ENCODE peak calls at places on chromosomes 16 and 17, in eight cellular contexts. One of them, this sample, is unnamed.
A peak's percentile ranks its signal among the peaks of the same experiment; 100 is the strongest.

GRCh38 chr16:49365711-49366509 is 7.7 kb upstream of the C16orf78 start:
- DNase-seq in adrenal gland: no peak
- DNase-seq in astrocyte: no peak
- DNase-seq in T-helper 17 cell: no peak
- DNase-seq in IMR-90: no peak
- DNase-seq in CD4-positive, alpha-beta T cell: no peak
- DNase-seq in mucosa of descending colon: no peak
- DNase-seq in uterus: no peak
- DNase-seq in this sample: no peak

GRCh38 chr16:72952404-72953301 is 95.3 kb downstream of the ZFHX3 start:
- DNase-seq in astrocyte: peak; percentile 94
- DNase-seq in IMR-90: peak; percentile 89
- DNase-seq in T-helper 17 cell: no peak
- DNase-seq in mucosa of descending colon: no peak
- DNase-seq in uterus: no peak
- DNase-seq in CD4-positive, alpha-beta T cell: no peak
- DNase-seq in adrenal gland: no peak
- DNase-seq in this sample: no peak

GRCh38 chr16:57485916-57486857 is at the start of gene DOK4:
- DNase-seq in astrocyte: peak; percentile 52
- DNase-seq in T-helper 17 cell: peak; percentile 72
- DNase-seq in mucosa of descending colon: peak; percentile 86
- DNase-seq in CD4-positive, alpha-beta T cell: peak; percentile 78
- DNase-seq in adrenal gland: peak; percentile 86
- DNase-seq in IMR-90: peak; percentile 58
- DNase-seq in uterus: peak; percentile 86
- DNase-seq in this sample: peak; percentile 80

GRCh38 chr16:5633845-5634440 is 536.3 kb upstream of the EEF2KMT start:
- DNase-seq in CD4-positive, alpha-beta T cell: no peak
- DNase-seq in T-helper 17 cell: no peak
- DNase-seq in IMR-90: peak; percentile 4
- DNase-seq in astrocyte: no peak
- DNase-seq in mucosa of descending colon: no peak
- DNase-seq in uterus: no peak
- DNase-seq in adrenal gland: no peak
- DNase-seq in this sample: no peak

GRCh38 chr17:34711646-34712045 is 132.3 kb downstream of the TMEM132E start:
- DNase-seq in IMR-90: no peak
- DNase-seq in adrenal gland: no peak
- DNase-seq in CD4-positive, alpha-beta T cell: no peak
- DNase-seq in uterus: no peak
- DNase-seq in mucosa of descending colon: no peak
- DNase-seq in T-helper 17 cell: no peak
- DNase-seq in astrocyte: no peak
- DNase-seq in this sample: no peak

GRCh38 chr17:39194089-39194984 is 3.1 kb downstream of the CACNB1 start:
- DNase-seq in IMR-90: peak; percentile 67
- DNase-seq in mucosa of descending colon: peak; percentile 66
- DNase-seq in CD4-positive, alpha-beta T cell: no peak
- DNase-seq in T-helper 17 cell: no peak
- DNase-seq in uterus: peak; percentile 65
- DNase-seq in astrocyte: peak; percentile 49
- DNase-seq in adrenal gland: peak; percentile 85
- DNase-seq in this sample: no peak

GRCh38 chr17:74369221-74369620 is 1.9 kb downstream of the GPR142 start:
- DNase-seq in adrenal gland: no peak
- DNase-seq in astrocyte: no peak
- DNase-seq in IMR-90: no peak
- DNase-seq in CD4-positive, alpha-beta T cell: peak; percentile 61
- DNase-seq in mucosa of descending colon: no peak
- DNase-seq in uterus: no peak
- DNase-seq in T-helper 17 cell: no peak
- DNase-seq in this sample: no peak

GRCh38 chr17:80527016-80527645 is 17.5 kb upstream of the RPTOR start:
- DNase-seq in adrenal gland: no peak
- DNase-seq in T-helper 17 cell: no peak
- DNase-seq in uterus: no peak
- DNase-seq in CD4-positive, alpha-beta T cell: no peak
- DNase-seq in mucosa of descending colon: no peak
- DNase-seq in IMR-90: peak; percentile 62
- DNase-seq in astrocyte: peak; percentile 58
- DNase-seq in this sample: no peak

GRCh38 chr16:23248261-23249194 is 53.6 kb upstream of the SCNN1B start:
- DNase-seq in IMR-90: no peak
- DNase-seq in CD4-positive, alpha-beta T cell: no peak
- DNase-seq in T-helper 17 cell: no peak
- DNase-seq in mucosa of descending colon: no peak
- DNase-seq in uterus: no peak
- DNase-seq in astrocyte: peak; percentile 31
- DNase-seq in adrenal gland: no peak
- DNase-seq in this sample: no peak

GRCh38 chr16:31674686-31675085 is 147.0 kb downstream of the AHSP start:
- DNase-seq in adrenal gland: no peak
- DNase-seq in IMR-90: no peak
- DNase-seq in uterus: no peak
- DNase-seq in mucosa of descending colon: no peak
- DNase-seq in T-helper 17 cell: no peak
- DNase-seq in CD4-positive, alpha-beta T cell: no peak
- DNase-seq in astrocyte: no peak
- DNase-seq in this sample: no peak
- H3K9me3 ChIP-seq in adrenal gland: no peaks in the 10 kb centered on the region
- H3K9me3 ChIP-seq in IMR-90: no peaks in the 10 kb centered on the region
- H3K9me3 ChIP-seq in uterus: no peaks in the 10 kb centered on the region
- H3K9me3 ChIP-seq in mucosa of descending colon: peaks cover 5% of the 10 kb centered on the region
- H3K9me3 ChIP-seq in T-helper 17 cell: no peaks in the 10 kb centered on the region
- H3K9me3 ChIP-seq in CD4-positive, alpha-beta T cell: no peaks in the 10 kb centered on the region
- H3K9me3 ChIP-seq in astrocyte: peaks cover 8% of the 10 kb centered on the region
- H3K9me3 ChIP-seq in this sample: no peaks in the 10 kb centered on the region

DNA sequence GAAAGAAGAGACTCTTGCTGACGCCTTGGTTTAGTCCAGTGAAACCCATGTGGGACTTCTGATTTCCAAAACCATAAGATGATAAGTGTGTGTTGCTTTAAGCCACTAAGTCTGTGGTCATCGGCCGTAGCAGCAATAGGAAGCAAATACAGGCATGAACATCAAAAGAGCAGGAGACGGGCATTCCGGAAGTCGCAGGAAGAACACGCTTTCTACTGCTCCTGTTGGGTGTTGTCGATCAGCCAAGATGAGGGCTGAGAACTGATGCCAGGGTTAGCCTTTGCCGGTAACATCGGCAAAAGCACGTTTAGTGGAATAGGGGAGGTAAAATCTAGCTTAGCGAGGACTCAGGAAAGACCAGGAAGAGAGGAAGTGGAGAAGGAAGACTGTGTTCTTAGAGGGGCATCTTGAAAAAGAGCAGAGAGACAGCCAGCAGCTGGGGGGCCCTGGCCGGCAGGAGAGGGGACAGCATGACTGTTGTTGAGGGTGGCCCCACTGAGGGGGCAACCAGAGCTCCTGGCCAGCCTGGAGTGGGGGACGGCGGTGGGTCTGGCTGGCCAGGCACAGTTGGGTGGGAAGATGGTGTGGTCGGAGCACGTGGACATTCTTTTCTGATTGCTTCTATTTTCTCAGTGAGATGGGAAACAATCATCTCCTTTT is 109.7 kb downstream of the METRNL start:
- DNase-seq in astrocyte: no peak
- DNase-seq in CD4-positive, alpha-beta T cell: no peak
- DNase-seq in T-helper 17 cell: no peak
- DNase-seq in adrenal gland: no peak
- DNase-seq in IMR-90: no peak
- DNase-seq in uterus: peak; percentile 7
- DNase-seq in mucosa of descending colon: peak; percentile 36
- DNase-seq in this sample: peak; percentile 25
- H3K9me3 ChIP-seq in astrocyte: peaks cover 9% of the 10 kb centered on the region
- H3K9me3 ChIP-seq in CD4-positive, alpha-beta T cell: no peaks in the 10 kb centered on the region
- H3K9me3 ChIP-seq in T-helper 17 cell: no peaks in the 10 kb centered on the region
- H3K9me3 ChIP-seq in adrenal gland: no peaks in the 10 kb centered on the region
- H3K9me3 ChIP-seq in IMR-90: peaks cover 19% of the 10 kb centered on the region
- H3K9me3 ChIP-seq in uterus: no peaks in the 10 kb centered on the region
- H3K9me3 ChIP-seq in mucosa of descending colon: no peaks in the 10 kb centered on the region
- H3K9me3 ChIP-seq in this sample: no peaks in the 10 kb centered on the region

GRCh38 chr16:35447010-35447558 is 1987.7 kb downstream of the TP53TG3F start:
- DNase-seq in adrenal gland: no peak
- DNase-seq in T-helper 17 cell: no peak
- DNase-seq in IMR-90: no peak
- DNase-seq in mucosa of descending colon: no peak
- DNase-seq in CD4-positive, alpha-beta T cell: no peak
- DNase-seq in uterus: no peak
- DNase-seq in astrocyte: no peak
- DNase-seq in this sample: no peak
- H3K9me3 ChIP-seq in adrenal gland: no peaks in the 10 kb centered on the region
- H3K9me3 ChIP-seq in T-helper 17 cell: no peaks in the 10 kb centered on the region
- H3K9me3 ChIP-seq in IMR-90: peaks cover 22% of the 10 kb centered on the region
- H3K9me3 ChIP-seq in mucosa of descending colon: peaks cover 82% of the 10 kb centered on the region
- H3K9me3 ChIP-seq in CD4-positive, alpha-beta T cell: peaks cover 30% of the 10 kb centered on the region
- H3K9me3 ChIP-seq in uterus: no peaks in the 10 kb centered on the region
- H3K9me3 ChIP-seq in astrocyte: peaks cover 40% of the 10 kb centered on the region
- H3K9me3 ChIP-seq in this sample: no peaks in the 10 kb centered on the region

GRCh38 chr16:80962879-80963278 is 43.8 kb downstream of the CMC2 start:
- DNase-seq in IMR-90: no peak
- DNase-seq in astrocyte: no peak
- DNase-seq in uterus: no peak
- DNase-seq in T-helper 17 cell: no peak
- DNase-seq in CD4-positive, alpha-beta T cell: no peak
- DNase-seq in adrenal gland: no peak
- DNase-seq in mucosa of descending colon: no peak
- DNase-seq in this sample: no peak

GRCh38 chr16:80954985-80955384 is 51.7 kb downstream of the CMC2 start:
- DNase-seq in astrocyte: no peak
- DNase-seq in uterus: no peak
- DNase-seq in adrenal gland: no peak
- DNase-seq in IMR-90: no peak
- DNase-seq in T-helper 17 cell: no peak
- DNase-seq in CD4-positive, alpha-beta T cell: no peak
- DNase-seq in mucosa of descending colon: no peak
- DNase-seq in this sample: no peak

GRCh38 chr16:80958284-80958683 is 48.4 kb downstream of the CMC2 start:
- DNase-seq in CD4-positive, alpha-beta T cell: no peak
- DNase-seq in mucosa of descending colon: no peak
- DNase-seq in astrocyte: no peak
- DNase-seq in uterus: no peak
- DNase-seq in IMR-90: no peak
- DNase-seq in adrenal gland: no peak
- DNase-seq in T-helper 17 cell: no peak
- DNase-seq in this sample: no peak
- H3K9me3 ChIP-seq in CD4-positive, alpha-beta T cell: peaks cover 29% of the 10 kb centered on the region
- H3K9me3 ChIP-seq in mucosa of descending colon: peaks cover 32% of the 10 kb centered on the region
- H3K9me3 ChIP-seq in astrocyte: peaks cover 6% of the 10 kb centered on the region
- H3K9me3 ChIP-seq in uterus: no peaks in the 10 kb centered on the region
- H3K9me3 ChIP-seq in IMR-90: no peaks in the 10 kb centered on the region
- H3K9me3 ChIP-seq in adrenal gland: no peaks in the 10 kb centered on the region
- H3K9me3 ChIP-seq in T-helper 17 cell: peaks cover 7% of the 10 kb centered on the region
- H3K9me3 ChIP-seq in this sample: no peaks in the 10 kb centered on the region

DNA sequence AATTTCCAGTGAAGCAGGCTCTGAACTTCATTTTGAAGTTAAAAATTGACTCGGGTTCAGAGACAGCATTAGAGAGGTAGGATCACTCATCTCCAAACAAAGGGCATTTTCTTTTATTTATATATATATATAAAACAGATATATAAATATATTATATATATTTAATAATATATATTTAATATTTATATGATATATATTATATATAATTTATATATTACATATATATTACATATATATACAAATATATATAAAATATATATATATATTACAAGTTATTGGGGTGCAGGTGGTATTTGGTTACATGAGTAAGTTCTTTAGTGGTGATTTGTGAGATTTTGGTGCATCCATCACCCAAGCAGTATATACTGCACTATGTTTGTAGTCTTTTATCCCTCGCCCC is 320.8 kb downstream of the MAP2K6 start:
- DNase-seq in mucosa of descending colon: no peak
- DNase-seq in uterus: no peak
- DNase-seq in IMR-90: no peak
- DNase-seq in astrocyte: no peak
- DNase-seq in T-helper 17 cell: no peak
- DNase-seq in CD4-positive, alpha-beta T cell: no peak
- DNase-seq in adrenal gland: no peak
- DNase-seq in this sample: no peak
- H3K9me3 ChIP-seq in mucosa of descending colon: no peaks in the 10 kb centered on the region
- H3K9me3 ChIP-seq in uterus: no peaks in the 10 kb centered on the region
- H3K9me3 ChIP-seq in IMR-90: no peaks in the 10 kb centered on the region
- H3K9me3 ChIP-seq in astrocyte: no peaks in the 10 kb centered on the region
- H3K9me3 ChIP-seq in T-helper 17 cell: no peaks in the 10 kb centered on the region
- H3K9me3 ChIP-seq in CD4-positive, alpha-beta T cell: no peaks in the 10 kb centered on the region
- H3K9me3 ChIP-seq in adrenal gland: no peaks in the 10 kb centered on the region
- H3K9me3 ChIP-seq in this sample: no peaks in the 10 kb centered on the region